ENCODE peak calls at places on chromosomes 16 and 17, in six cellular contexts. T is fibroblast of the conjunctiva, J is hypothalamus, C is GM10248, S is AG08396, K is tibial artery. P is an unnamed sample.

GRCh38 chr16:84606081-84606875 is 11.6 kb downstream of the COTL1 start:
- DNase-seq in K (no peak), C (no peak), S (no peak), J (peak), T (no peak), P (no peak)

GRCh38 chr17:53722407-53722806 is 100.3 kb upstream of the KIF2B start:
- DNase-seq in S (peak), K (no peak), C (no peak), J (no peak), T (peak), P (no peak)

GRCh38 chr16:74700206-74701040 is at the start of gene MLKL:
- DNase-seq in T (no peak), K (peak), C (peak), S (peak), J (peak), P (peak)

GRCh38 chr17:55641559-55642160 is 81.0 kb downstream of the TMEM100 start:
- DNase-seq in K (peak), C (peak), J (peak), S (peak), T (peak), P (peak)

GRCh38 chr17:29241015-29241963 is 5.4 kb upstream of the CRYBA1 start:
- DNase-seq in T (peak), C (no peak), K (peak), S (peak), J (peak), P (peak)

GRCh38 chr16:1871974-1872635 is at the start of gene MEIOB:
- DNase-seq in S (peak), J (peak), C (peak), K (no peak), T (no peak), P (peak)

GRCh38 chr17:63946440-63947363 is 14.6 kb upstream of the CD79B start:
- DNase-seq in C (peak), S (peak), K (no peak), T (no peak), J (peak), P (peak)

GRCh38 chr16:29684671-29685070 is 5.7 kb downstream of the QPRT start:
- DNase-seq in J (no peak), C (no peak), T (no peak), K (no peak), S (no peak), P (no peak)

GRCh38 chr16:82007189-82007588 is 4.1 kb downstream of the SDR42E1 start:
- DNase-seq in T (no peak), C (no peak), J (no peak), S (no peak), K (no peak), P (no peak)

GRCh38 chr16:24077989-24078388 is 178.1 kb upstream of the CACNG3 start:
- DNase-seq in K (no peak), J (no peak), S (no peak), T (no peak), C (no peak), P (no peak)

GRCh38 chr17:50618300-50618699 is 16.4 kb upstream of the ABCC3 start:
- DNase-seq in S (no peak), T (no peak), K (no peak), J (no peak), C (no peak), P (no peak)

GRCh38 chr17:67055811-67056745 is 11.7 kb downstream of the CACNG1 start:
- DNase-seq in J (no peak), K (no peak), S (no peak), T (no peak), C (no peak), P (no peak)

GRCh38 chr17:81511800-81512559 is 619 bp downstream of the ACTG1 start:
- DNase-seq in S (no peak), T (no peak), K (peak), J (no peak), C (no peak), P (no peak)

GRCh38 chr17:28230011-28230410 is 89.0 kb upstream of the TMEM97 start:
- DNase-seq in J (no peak), C (no peak), T (no peak), S (no peak), K (no peak), P (peak)

GRCh38 chr16:59566446-59566845 is 832.3 kb upstream of the GOT2 start:
- DNase-seq in C (no peak), J (no peak), K (no peak), S (no peak), T (no peak), P (no peak)

GRCh38 chr16:88500255-88500661 is 47.2 kb downstream of the ZFPM1 start:
- DNase-seq in S (no peak), J (no peak), T (no peak), K (no peak), C (no peak), P (no peak)

GRCh38 chr16:30005341-30006094 is 5.3 kb downstream of the DOC2A start:
- DNase-seq in C (peak), T (peak), J (peak), S (peak), K (no peak), P (peak)

GRCh38 chr16:74936902-74937560 is 47.9 kb downstream of the WDR59 start:
- DNase-seq in T (no peak), K (no peak), S (peak), C (peak), J (no peak), P (peak)

GRCh38 chr17:788551-788950 is 6.4 kb downstream of the MRM3 start:
- DNase-seq in C (no peak), K (no peak), T (no peak), S (no peak), J (no peak), P (no peak)

GRCh38 chr17:72189781-72190593 is 69.2 kb downstream of the SOX9 start:
- DNase-seq in S (no peak), C (no peak), T (no peak), J (no peak), K (no peak), P (no peak)

GRCh38 chr17:40854175-40854814 is 12.7 kb downstream of the KRT12 start:
- DNase-seq in S (peak), K (no peak), J (no peak), T (peak), C (no peak), P (no peak)

GRCh38 chr17:29246638-29247037 is at the start of gene CRYBA1:
- DNase-seq in S (no peak), J (no peak), T (no peak), K (no peak), C (no peak), P (no peak)

GRCh38 chr16:74760007-74760767 is 14.4 kb downstream of the FA2H start:
- DNase-seq in S (peak), T (no peak), K (no peak), J (no peak), C (no peak), P (peak)

GRCh38 chr17:59746849-59747445 is 39.5 kb downstream of the VMP1 start:
- DNase-seq in J (no peak), T (peak), K (no peak), S (peak), C (peak), P (peak)

GRCh38 chr17:36148559-36149295 is 27.7 kb downstream of the TBC1D3B start:
- DNase-seq in T (peak), S (peak), J (peak), C (peak), K (peak), P (peak)

GRCh38 chr17:33651631-33652030 is 358.5 kb upstream of the ASIC2 start:
- DNase-seq in K (no peak), S (no peak), C (no peak), T (no peak), J (no peak), P (no peak)

GRCh38 chr16:25093208-25094061 is 18.1 kb upstream of the LCMT1 start:
- DNase-seq in T (no peak), C (peak), J (no peak), S (no peak), K (no peak), P (peak)